ENCODE peak calls at places on chromosomes 7 and 10, in nine cellular contexts. P, V, D, C, X, B, E, Y and H are unnamed samples.

GRCh38 chr10:22042557-22043326 is 39.2 kb upstream of the DNAJC1 start:
- DNase-seq in P (no peak), V (no peak), D (no peak), C (no peak), X (no peak), B (no peak), E (no peak), Y (no peak), H (peak; percentile 46)

GRCh38 chr10:43843331-43844101 is 194.8 kb upstream of the ZNF32 start:
- DNase-seq in P (no peak), V (no peak), D (no peak), C (no peak), X (no peak), B (no peak), E (peak; percentile 65), Y (no peak), H (no peak)

GRCh38 chr7:155763721-155764431 is 48.4 kb downstream of the SHH start:
- DNase-seq in P (peak; percentile 17), V (no peak), D (no peak), C (no peak), X (peak; percentile 50), B (no peak), E (no peak), Y (peak; percentile 40), H (no peak)

GRCh38 chr7:28955356-28955722 is 2.8 kb downstream of the TRIL start:
- DNase-seq in P (no peak), V (no peak), D (no peak), C (no peak), X (no peak), B (no peak), E (no peak), Y (no peak), H (no peak)

GRCh38 chr7:102306916-102307677 is 20.4 kb downstream of the SH2B2 start:
- DNase-seq in P (no peak), V (peak; percentile 78), D (peak; percentile 40), C (peak; percentile 99), X (peak; percentile 23), B (no peak), E (peak; percentile 59), Y (peak; percentile 10), H (peak; percentile 62)

GRCh38 chr10:122515588-122516231 is 44.8 kb upstream of the DMBT1 start:
- DNase-seq in P (peak; percentile 39), V (peak; percentile 78), D (no peak), C (no peak), X (peak; percentile 64), B (no peak), E (no peak), Y (peak; percentile 17), H (peak; percentile 56)

GRCh38 chr7:26187380-26188290 is 12.9 kb downstream of the HNRNPA2B1 start:
- DNase-seq in P (no peak), V (no peak), D (no peak), C (no peak), X (no peak), B (peak; percentile 58), E (no peak), Y (peak; percentile 32), H (no peak)

GRCh38 chr7:65503434-65504152 is 129.9 kb downstream of the ZNF92 start:
- DNase-seq in P (no peak), V (no peak), D (no peak), C (no peak), X (no peak), B (no peak), E (no peak), Y (no peak), H (no peak)

GRCh38 chr7:127885843-127886242 is 145.4 kb downstream of the LRRC4 start:
- DNase-seq in P (no peak), V (no peak), D (no peak), C (no peak), X (no peak), B (no peak), E (peak; percentile 48), Y (no peak), H (no peak)

GRCh38 chr7:55432506-55432905 is 67.4 kb downstream of the LANCL2 start:
- DNase-seq in P (no peak), V (no peak), D (no peak), C (no peak), X (no peak), B (no peak), E (no peak), Y (no peak), H (no peak)

GRCh38 chr7:74579800-74580685 is 77.5 kb upstream of the GTF2I start:
- DNase-seq in P (no peak), V (peak; percentile 46), D (no peak), C (no peak), X (no peak), B (no peak), E (no peak), Y (no peak), H (peak; percentile 68)

GRCh38 chr7:141012044-141012685 is 2.6 kb downstream of the MRPS33 start:
- DNase-seq in P (peak; percentile 64), V (peak; percentile 71), D (no peak), C (peak; percentile 37), X (peak; percentile 81), B (peak; percentile 66), E (peak; percentile 27), Y (peak; percentile 55), H (peak; percentile 68)

GRCh38 chr10:92279297-92279696 is 11.6 kb downstream of the CPEB3 start:
- DNase-seq in P (no peak), V (no peak), D (no peak), C (no peak), X (no peak), B (no peak), E (no peak), Y (no peak), H (no peak)

GRCh38 chr7:142303650-142304049 is 45.8 kb upstream of the PRSS58 start:
- DNase-seq in P (no peak), V (no peak), D (no peak), C (no peak), X (no peak), B (peak; percentile 24), E (no peak), Y (no peak), H (no peak)

GRCh38 chr10:86366033-86366901 is at the start of gene GRID1:
- DNase-seq in P (no peak), V (no peak), D (no peak), C (no peak), X (peak; percentile 15), B (peak; percentile 24), E (peak; percentile 36), Y (no peak), H (peak; percentile 72)

GRCh38 chr7:95628831-95629439 is 32.6 kb upstream of the PDK4 start:
- DNase-seq in P (no peak), V (no peak), D (no peak), C (no peak), X (no peak), B (peak; percentile 62), E (peak; percentile 24), Y (no peak), H (peak; percentile 50)

GRCh38 chr7:47992446-47992845 is 13.0 kb upstream of the HUS1 start:
- DNase-seq in P (no peak), V (no peak), D (no peak), C (no peak), X (no peak), B (no peak), E (no peak), Y (no peak), H (no peak)

GRCh38 chr10:111986079-111986478 is 197.5 kb downstream of the GPAM start:
- DNase-seq in P (no peak), V (no peak), D (no peak), C (no peak), X (no peak), B (no peak), E (no peak), Y (no peak), H (no peak)

GRCh38 chr10:50422259-50422658 is 170.9 kb upstream of the ASAH2 start:
- DNase-seq in P (no peak), V (no peak), D (no peak), C (no peak), X (no peak), B (no peak), E (no peak), Y (no peak), H (no peak)

GRCh38 chr10:21083861-21084260 is 186.8 kb upstream of the NEBL start:
- DNase-seq in P (no peak), V (no peak), D (no peak), C (no peak), X (no peak), B (peak; percentile 1), E (no peak), Y (no peak), H (no peak)

GRCh38 chr7:74280985-74281384 is 8.2 kb upstream of the CLIP2 start:
- DNase-seq in P (no peak), V (no peak), D (no peak), C (no peak), X (no peak), B (no peak), E (no peak), Y (no peak), H (no peak)

GRCh38 chr7:138316421-138317043 is 143.5 kb upstream of the TRIM24 start:
- DNase-seq in P (no peak), V (no peak), D (no peak), C (no peak), X (no peak), B (no peak), E (no peak), Y (no peak), H (no peak)

GRCh38 chr7:93890041-93890463 is 501 bp downstream of the TFPI2 start:
- DNase-seq in P (no peak), V (no peak), D (no peak), C (peak; percentile 25), X (no peak), B (peak; percentile 40), E (peak; percentile 35), Y (no peak), H (peak; percentile 60)

GRCh38 chr10:125284875-125285597 is 124.7 kb upstream of the CTBP2 start:
- DNase-seq in P (no peak), V (peak; percentile 17), D (no peak), C (peak; percentile 7), X (no peak), B (no peak), E (no peak), Y (no peak), H (no peak)

GRCh38 chr7:154519229-154519628 is 467.0 kb downstream of the DPP6 start:
- DNase-seq in P (no peak), V (no peak), D (no peak), C (no peak), X (no peak), B (no peak), E (no peak), Y (no peak), H (no peak)

GRCh38 chr10:7488418-7488829 is 77.6 kb upstream of the SFMBT2 start:
- DNase-seq in P (no peak), V (no peak), D (no peak), C (no peak), X (no peak), B (no peak), E (no peak), Y (no peak), H (peak; percentile 67)